ENCODE peak calls at places on chromosomes 11 and 22, in ten cellular contexts. C, F, I, U, R, K, B, L, A and N are unnamed samples.

GRCh38 chr11:1195690-1196515 is 27.0 kb upstream of the MUC5B start:
- DNase-seq in C (no peak), F (no peak), I (no peak), U (peak; percentile 41), R (no peak), K (no peak), B (no peak), L (no peak), A (peak; percentile 5), N (no peak)

GRCh38 chr22:45574069-45574703 is 71.5 kb downstream of the FBLN1 start:
- DNase-seq in C (no peak), F (no peak), I (no peak), U (no peak), R (no peak), K (no peak), B (no peak), L (no peak), A (peak; percentile 71), N (no peak)

GRCh38 chr11:130522284-130522961 is 74.0 kb downstream of the ADAMTS15 start:
- DNase-seq in C (no peak), F (no peak), I (no peak), U (peak; percentile 82), R (peak; percentile 86), K (peak; percentile 86), B (no peak), L (peak; percentile 93), A (peak; percentile 77), N (no peak)

GRCh38 chr11:95668113-95668512 is 121.5 kb downstream of the FAM76B start:
- DNase-seq in C (no peak), F (no peak), I (no peak), U (no peak), R (peak; percentile 26), K (no peak), B (no peak), L (no peak), A (no peak), N (no peak)

GRCh38 chr11:108494182-108494581 is 4.0 kb downstream of the POGLUT3 start:
- DNase-seq in C (no peak), F (no peak), I (no peak), U (no peak), R (no peak), K (no peak), B (no peak), L (no peak), A (no peak), N (no peak)

GRCh38 chr11:60954421-60954820 is 2.4 kb upstream of the SLC15A3 start:
- DNase-seq in C (no peak), F (no peak), I (no peak), U (no peak), R (no peak), K (no peak), B (no peak), L (no peak), A (no peak), N (no peak)

GRCh38 chr11:16252373-16252772 is 104.0 kb downstream of the SOX6 start:
- DNase-seq in C (no peak), F (no peak), I (no peak), U (no peak), R (no peak), K (no peak), B (no peak), L (no peak), A (no peak), N (no peak)

GRCh38 chr11:103659743-103660142 is 376.7 kb upstream of the DDI1 start:
- DNase-seq in C (no peak), F (no peak), I (no peak), U (no peak), R (no peak), K (no peak), B (no peak), L (no peak), A (no peak), N (no peak)

GRCh38 chr22:30872282-30873041 is 96.1 kb downstream of the MORC2 start:
- DNase-seq in C (no peak), F (no peak), I (peak; percentile 44), U (peak; percentile 30), R (no peak), K (no peak), B (no peak), L (no peak), A (peak; percentile 19), N (no peak)

GRCh38 chr22:43978558-43978957 is 23.3 kb downstream of the SAMM50 start:
- DNase-seq in C (no peak), F (no peak), I (no peak), U (no peak), R (no peak), K (no peak), B (no peak), L (no peak), A (no peak), N (no peak)

GRCh38 chr22:42921301-42921700 is 64.2 kb upstream of the ARFGAP3 start:
- DNase-seq in C (no peak), F (no peak), I (no peak), U (no peak), R (no peak), K (no peak), B (no peak), L (no peak), A (no peak), N (no peak)

GRCh38 chr11:112871909-112872511 is 89.2 kb upstream of the NCAM1 start:
- DNase-seq in C (no peak), F (no peak), I (no peak), U (no peak), R (no peak), K (no peak), B (no peak), L (no peak), A (peak; percentile 63), N (no peak)

GRCh38 chr22:44685384-44686056 is 16.5 kb upstream of the PRR5 start:
- DNase-seq in C (peak; percentile 80), F (no peak), I (no peak), U (peak; percentile 65), R (no peak), K (no peak), B (peak; percentile 84), L (peak; percentile 70), A (no peak), N (peak; percentile 81)

GRCh38 chr22:48772286-48772907 is 1055.3 kb downstream of the BRD1 start:
- DNase-seq in C (no peak), F (no peak), I (no peak), U (no peak), R (no peak), K (no peak), B (no peak), L (no peak), A (no peak), N (no peak)

GRCh38 chr11:67255353-67255752 is 10.9 kb upstream of the GRK2 start:
- DNase-seq in C (no peak), F (no peak), I (no peak), U (no peak), R (no peak), K (no peak), B (no peak), L (no peak), A (no peak), N (no peak)

GRCh38 chr22:29266564-29267461 is 968 bp downstream of the RHBDD3 start:
- DNase-seq in C (no peak), F (no peak), I (no peak), U (no peak), R (no peak), K (no peak), B (no peak), L (no peak), A (peak; percentile 50), N (no peak)

GRCh38 chr11:83051760-83052671 is 19.7 kb downstream of the RAB30 start:
- DNase-seq in C (no peak), F (no peak), I (peak; percentile 43), U (no peak), R (peak; percentile 96), K (peak; percentile 57), B (no peak), L (no peak), A (no peak), N (no peak)